ENCODE peak calls at places on chromosomes 2 and 18, in six cellular contexts. G is C1 segment of cervical spinal cord, K is LNCaP clone FGC, Q is OCI-LY7, D is T-helper 2 cell, S is testis. Y is an unnamed sample.
A peak's percentile ranks its signal among the peaks of the same experiment; 100 is the strongest.

GRCh38 chr2:237791977-237792727 is 6.4 kb upstream of the RBM44 start:
- DNase-seq in S (no peak), G (no peak), D (no peak), K (no peak), Q (no peak), Y (no peak)

GRCh38 chr2:85439986-85440385 is 21.5 kb downstream of the SH2D6 start:
- DNase-seq in Q (no peak), D (no peak), K (no peak), S (no peak), G (no peak), Y (no peak)

GRCh38 chr2:158131483-158131912 is 29.8 kb downstream of the UPP2 start:
- DNase-seq in G (no peak), Q (no peak), K (no peak), D (no peak), S (no peak), Y (no peak)

GRCh38 chr2:144513388-144514100 is 6.4 kb downstream of the ZEB2 start:
- DNase-seq in S (peak; percentile 90), G (no peak), D (no peak), K (no peak), Q (no peak), Y (peak; percentile 38)

GRCh38 chr2:127464470-127465257 is 46.4 kb downstream of the PROC start:
- DNase-seq in S (no peak), D (no peak), G (no peak), K (no peak), Q (no peak), Y (no peak)

GRCh38 chr18:74996055-74996454 is 212.9 kb downstream of the PTGR3 start:
- DNase-seq in S (no peak), G (no peak), Q (no peak), K (no peak), D (no peak), Y (no peak)

GRCh38 chr2:162257416-162257815 is 14.2 kb upstream of the FAP start:
- DNase-seq in S (no peak), K (no peak), G (no peak), D (no peak), Q (no peak), Y (no peak)

GRCh38 chr2:187922841-187923240 is 368.6 kb upstream of the TFPI start:
- DNase-seq in G (no peak), Q (no peak), K (no peak), S (no peak), D (no peak), Y (no peak)

GRCh38 chr2:183996825-183997823 is 601.2 kb upstream of the ZNF804A start:
- DNase-seq in K (peak; percentile 87), S (no peak), D (no peak), G (no peak), Q (no peak), Y (no peak)

GRCh38 chr2:241768850-241769249 is 7.8 kb upstream of the GAL3ST2 start:
- DNase-seq in Q (no peak), G (no peak), S (no peak), K (no peak), D (no peak), Y (no peak)

Y was measured in gastrocnemius medialis.